ENCODE peak calls at places on chromosomes 3 and 15, in seven cellular contexts. K is NCI-H146; W is mucosa of descending colon; X is GM06990; Y is activated effector memory CD4-positive, alpha-beta T cell treated with Interleukin-2 at 50 U/mL for 16 hours; R is AG20443; I is AG08395. V is an unnamed sample.

GRCh38 chr15:93523490-93523889 is 434.5 kb upstream of the RGMA start:
- DNase-seq in K (no peak), Y (no peak), W (no peak), R (peak), X (no peak), I (peak), V (no peak)

GRCh38 chr15:100785181-100786138 is 94.2 kb upstream of the ALDH1A3 start:
- DNase-seq in R (no peak), K (no peak), W (no peak), Y (no peak), I (no peak), X (no peak), V (no peak)

GRCh38 chr15:97708252-97708651 is 252.3 kb upstream of the ARRDC4 start:
- DNase-seq in W (no peak), R (no peak), K (no peak), I (no peak), X (no peak), Y (no peak), V (no peak)

GRCh38 chr3:71944482-71944881 is 159.5 kb upstream of the PROK2 start:
- DNase-seq in Y (no peak), K (peak), X (no peak), W (no peak), I (no peak), R (no peak), V (no peak)

GRCh38 chr15:43966646-43967045 is 139.8 kb downstream of the WDR76 start:
- DNase-seq in W (no peak), R (peak), K (no peak), X (no peak), I (peak), Y (no peak), V (no peak)

GRCh38 chr3:149235599-149236424 is 14.2 kb upstream of the CP start:
- DNase-seq in X (no peak), K (peak), R (no peak), I (no peak), W (no peak), Y (no peak), V (no peak)

GRCh38 chr3:151990696-151991376 is 117.4 kb downstream of the SUCNR1 start:
- DNase-seq in I (no peak), X (no peak), Y (no peak), W (no peak), R (no peak), K (no peak), V (no peak)

GRCh38 chr15:77494073-77494472 is 73.4 kb downstream of the HMG20A start:
- DNase-seq in R (no peak), Y (no peak), K (no peak), X (no peak), W (no peak), I (no peak), V (no peak)

GRCh38 chr3:54761661-54762060 is 166.2 kb downstream of the LRTM1 start:
- DNase-seq in I (no peak), W (no peak), K (no peak), R (no peak), Y (no peak), X (no peak), V (no peak)

GRCh38 chr15:74421302-74422245 is 12.2 kb downstream of the SEMA7A start:
- DNase-seq in X (no peak), R (no peak), Y (no peak), K (no peak), I (no peak), W (no peak), V (no peak)

GRCh38 chr3:12138044-12138443 is 20.7 kb downstream of the TIMP4 start:
- DNase-seq in W (peak), X (no peak), I (peak), R (peak), Y (no peak), K (no peak), V (no peak)

GRCh38 chr3:193701896-193702644 is 109.1 kb downstream of the OPA1 start:
- DNase-seq in I (peak), X (peak), W (no peak), R (peak), Y (no peak), K (no peak), V (no peak)

GRCh38 chr3:69085543-69086132 is 901 bp downstream of the ARL6IP5 start:
- DNase-seq in K (peak), I (peak), R (peak), W (peak), Y (no peak), X (no peak), V (no peak)

GRCh38 chr15:42146551-42147430 is 9.6 kb downstream of the PLA2G4F start:
- DNase-seq in R (no peak), K (no peak), Y (no peak), W (no peak), X (no peak), I (no peak), V (peak)

GRCh38 chr3:21587894-21588293 is 163.1 kb downstream of the ZNF385D start:
- DNase-seq in R (no peak), W (no peak), X (no peak), Y (no peak), K (no peak), I (peak), V (no peak)

GRCh38 chr3:185309795-185310194 is 53.1 kb upstream of the MAP3K13 start:
- DNase-seq in W (no peak), X (no peak), I (no peak), R (no peak), K (no peak), Y (no peak), V (no peak)

GRCh38 chr3:112651516-112651915 is 10.6 kb upstream of the CCDC80 start:
- DNase-seq in I (no peak), X (no peak), Y (no peak), R (peak), K (no peak), W (no peak), V (no peak)

GRCh38 chr3:150755902-150756301 is 7.1 kb downstream of the SIAH2 start:
- DNase-seq in X (no peak), K (no peak), W (no peak), R (no peak), Y (no peak), I (no peak), V (no peak)

GRCh38 chr3:47766186-47766585 is 15.5 kb downstream of the SMARCC1 start:
- DNase-seq in X (no peak), I (no peak), R (no peak), W (no peak), Y (no peak), K (no peak), V (no peak)

GRCh38 chr3:14245240-14245639 is 66.6 kb downstream of the LSM3 start:
- DNase-seq in Y (no peak), I (no peak), R (no peak), K (no peak), W (no peak), X (no peak), V (no peak)

GRCh38 chr3:21752749-21753347 is 1.8 kb upstream of the ZNF385D start:
- DNase-seq in W (no peak), X (no peak), K (no peak), I (peak), Y (no peak), R (peak), V (no peak)

GRCh38 chr3:133413166-133414020 is 13.5 kb downstream of the BFSP2 start:
- DNase-seq in X (no peak), W (no peak), I (peak), Y (no peak), R (peak), K (peak), V (no peak)

GRCh38 chr3:65924762-65925161 is 114.0 kb downstream of the MAGI1 start:
- DNase-seq in X (no peak), W (no peak), K (no peak), R (no peak), Y (no peak), I (no peak), V (no peak)

GRCh38 chr3:71244153-71245051 is 339.1 kb downstream of the FOXP1 start:
- DNase-seq in R (no peak), K (no peak), X (no peak), W (no peak), I (no peak), Y (no peak), V (no peak)

GRCh38 chr3:27861047-27862036 is 139.2 kb upstream of the EOMES start:
- DNase-seq in I (no peak), Y (no peak), X (no peak), R (no peak), K (no peak), W (no peak), V (no peak)

GRCh38 chr3:197021231-197021630 is 8.4 kb downstream of the MELTF start:
- DNase-seq in R (no peak), I (no peak), K (no peak), Y (no peak), X (no peak), W (no peak), V (no peak)

GRCh38 chr15:66294932-66295235 is 1.5 kb downstream of the DIS3L start:
- DNase-seq in K (no peak), I (peak), R (peak), Y (no peak), W (no peak), X (no peak), V (no peak)

GRCh38 chr15:90839187-90840071 is 29.0 kb upstream of the FURIN start:
- DNase-seq in Y (no peak), X (peak), I (no peak), R (no peak), K (peak), W (peak), V (no peak)

GRCh38 chr3:107962946-107963345 is 127.9 kb downstream of the CD47 start:
- DNase-seq in W (no peak), X (no peak), I (peak), K (no peak), R (peak), Y (no peak), V (no peak)

GRCh38 chr3:142225885-142226215 is 465 bp upstream of the GK5 start:
- DNase-seq in R (no peak), I (no peak), X (peak), Y (no peak), K (peak), W (no peak), V (no peak)

GRCh38 chr15:23866832-23867231 is 179.7 kb upstream of the NDN start:
- DNase-seq in I (no peak), Y (no peak), X (no peak), R (no peak), K (no peak), W (no peak), V (no peak)

GRCh38 chr3:107621465-107621864 is 98.7 kb downstream of the BBX start:
- DNase-seq in Y (no peak), K (no peak), X (no peak), I (no peak), W (no peak), R (no peak), V (no peak)

GRCh38 chr3:150227839-150228238 is 180.3 kb upstream of the TSC22D2 start:
- DNase-seq in W (peak), R (peak), K (peak), Y (no peak), X (peak), I (peak), V (no peak)

GRCh38 chr3:24229468-24230263 is 265.0 kb downstream of the THRB start:
- DNase-seq in I (no peak), R (no peak), Y (no peak), X (no peak), W (no peak), K (no peak), V (no peak)

GRCh38 chr3:189398656-189399055 is 226.9 kb downstream of the TPRG1 start:
- DNase-seq in R (no peak), X (no peak), W (no peak), K (no peak), I (no peak), Y (no peak), V (no peak)

GRCh38 chr3:186143280-186143679 is 34.4 kb upstream of the ETV5 start:
- DNase-seq in Y (no peak), K (no peak), X (no peak), W (no peak), I (no peak), R (no peak), V (no peak)

GRCh38 chr3:113746955-113747718 is at the start of gene ATP6V1A:
- DNase-seq in K (peak), X (peak), Y (peak), R (peak), W (peak), I (peak), V (peak)

GRCh38 chr3:5073374-5074085 is 48.6 kb upstream of the ARL8B start:
- DNase-seq in K (no peak), Y (no peak), W (no peak), X (no peak), I (no peak), R (no peak), V (no peak)

GRCh38 chr3:39062180-39062579 is 10.4 kb downstream of the WDR48 start:
- DNase-seq in X (no peak), K (no peak), I (no peak), Y (no peak), W (no peak), R (no peak), V (no peak)

V was measured in T-helper 17 cell.